ENCODE peak calls at places on chromosomes 5 and 9, in ten cellular contexts. G is prostate gland; I is aorta; A is H1; K is neural progenitor cell; R is adrenal gland; T is CD4-positive, CD25-positive, alpha-beta regulatory T cell; Z is lung; E is right cardiac atrium; D is fibroblast of lung. S is an unnamed sample. For H3K4me1 and H3K9me3, the result is how much of the 10 kb centered on the place peaks cover.

GRCh38 chr9:137228515-137228967 is 1.2 kb downstream of the RNF224 start:
- DNase-seq in G (no peak), I (no peak), A (no peak), K (no peak), R (no peak), T (no peak), Z (no peak), E (peak), D (no peak), S (no peak)

GRCh38 chr9:37412431-37413151 is 9.9 kb upstream of the GRHPR start:
- DNase-seq in G (no peak), I (peak), A (no peak), K (peak), R (no peak), T (no peak), Z (no peak), E (peak), D (peak), S (peak)

GRCh38 chr5:132259061-132259851 is 1.8 kb downstream of the PDLIM4 start:
- DNase-seq in G (peak), I (peak), A (no peak), K (peak), R (peak), T (no peak), Z (no peak), E (peak), D (peak), S (peak)

GRCh38 chr9:93126825-93127368 is 7.2 kb downstream of the NINJ1 start:
- DNase-seq in G (peak), I (peak), A (no peak), K (peak), R (peak), T (no peak), Z (no peak), E (peak), D (peak), S (no peak)

GRCh38 chr9:78707481-78707977 is 410.6 kb downstream of the PSAT1 start:
- DNase-seq in G (no peak), I (no peak), A (no peak), K (no peak), R (no peak), T (no peak), Z (no peak), E (no peak), D (peak), S (no peak)

GRCh38 chr5:137122075-137122474 is 377.1 kb downstream of the SPOCK1 start:
- DNase-seq in G (no peak), I (no peak), A (no peak), K (no peak), R (no peak), T (no peak), Z (no peak), E (no peak), D (peak), S (no peak)

GRCh38 chr5:68141494-68141893 is 74.1 kb upstream of the PIK3R1 start:
- DNase-seq in G (no peak), I (no peak), A (no peak), K (no peak), R (no peak), T (peak), Z (no peak), E (no peak), D (peak), S (no peak)

GRCh38 chr5:139488269-139488668 is 5.7 kb upstream of the STING1 start:
- DNase-seq in G (no peak), I (peak), A (no peak), K (no peak), R (no peak), T (no peak), Z (no peak), E (peak), D (no peak), S (no peak)

GRCh38 chr9:6938447-6938846 is 180.7 kb downstream of the KDM4C start:
- DNase-seq in G (no peak), I (no peak), A (no peak), K (no peak), R (no peak), T (no peak), Z (no peak), E (no peak), D (peak), S (peak)

GRCh38 chr9:83012160-83012559 is 50.8 kb downstream of the RASEF start:
- DNase-seq in G (no peak), I (no peak), A (no peak), K (no peak), R (no peak), T (no peak), Z (no peak), E (no peak), D (peak), S (no peak)

GRCh38 chr9:105722099-105722498 is 27.8 kb downstream of the TMEM38B start:
- DNase-seq in G (no peak), I (no peak), A (no peak), K (no peak), R (no peak), T (no peak), Z (no peak), E (no peak), D (no peak), S (no peak)

GRCh38 chr5:569358-569867 is 42.7 kb upstream of the CEP72 start:
- DNase-seq in G (no peak), I (no peak), A (no peak), K (no peak), R (no peak), T (no peak), Z (no peak), E (no peak), D (no peak), S (no peak)

GRCh38 chr5:59760798-59761348 is 132.7 kb downstream of the PDE4D start:
- DNase-seq in G (no peak), I (no peak), A (no peak), K (no peak), R (no peak), T (no peak), Z (no peak), E (no peak), D (peak), S (no peak)

GRCh38 chr9:82209797-82210470 is 221.4 kb downstream of the SPATA31D1 start:
- DNase-seq in G (no peak), I (no peak), A (no peak), K (no peak), R (no peak), T (no peak), Z (no peak), E (no peak), D (no peak), S (no peak)

GRCh38 chr5:96714951-96715451 is 52.8 kb downstream of the CAST start:
- DNase-seq in G (peak), I (no peak), A (no peak), K (peak), R (no peak), T (peak), Z (peak), E (no peak), D (peak), S (no peak)

GRCh38 chr9:26524225-26524624 is 368.4 kb downstream of the CAAP1 start:
- DNase-seq in G (peak), I (peak), A (no peak), K (no peak), R (peak), T (no peak), Z (no peak), E (no peak), D (no peak), S (no peak)

GRCh38 chr5:119312403-119312802 is 43.4 kb upstream of the TNFAIP8 start:
- DNase-seq in G (no peak), I (no peak), A (no peak), K (peak), R (no peak), T (no peak), Z (no peak), E (no peak), D (no peak), S (no peak)

GRCh38 chr5:62901001-62901400 is 322.4 kb downstream of the LRRC70 start:
- DNase-seq in G (no peak), I (no peak), A (no peak), K (no peak), R (no peak), T (no peak), Z (no peak), E (no peak), D (no peak), S (no peak)

GRCh38 chr5:173235499-173236394 is 741 bp upstream of the NKX2-5 start:
- DNase-seq in G (no peak), I (no peak), A (no peak), K (peak), R (no peak), T (no peak), Z (no peak), E (peak), D (no peak), S (no peak)

GRCh38 chr5:173237821-173238220 is 2.8 kb upstream of the NKX2-5 start:
- DNase-seq in G (no peak), I (no peak), A (no peak), K (peak), R (no peak), T (no peak), Z (no peak), E (no peak), D (no peak), S (no peak)

GRCh38 chr5:173239233-173239593 is 4.2 kb upstream of the NKX2-5 start:
- DNase-seq in G (no peak), I (no peak), A (no peak), K (no peak), R (no peak), T (no peak), Z (no peak), E (no peak), D (no peak), S (no peak)

GRCh38 chr5:173238312-173239232 is 3.6 kb upstream of the NKX2-5 start:
- DNase-seq in G (no peak), I (no peak), A (no peak), K (peak), R (no peak), T (no peak), Z (no peak), E (peak), D (no peak), S (no peak)

GRCh38 chr5:173236531-173237501 is 1.8 kb upstream of the NKX2-5 start:
- DNase-seq in G (no peak), I (no peak), A (no peak), K (peak), R (no peak), T (peak), Z (no peak), E (peak), D (no peak), S (no peak)
- H3K4me1 ChIP-seq in G (under half), I (under half), A (under half), K (under half), R (under half), T (under half), Z (under half), E (under half), D (under half), S (under half)

GRCh38 chr9:130187523-130187846 is 15.3 kb downstream of the NCS1 start:
- DNase-seq in G (no peak), I (no peak), A (no peak), K (no peak), R (no peak), T (no peak), Z (no peak), E (peak), D (no peak), S (no peak)

GRCh38 chr9:130184983-130185382 is 12.8 kb downstream of the NCS1 start:
- DNase-seq in G (no peak), I (no peak), A (no peak), K (no peak), R (no peak), T (no peak), Z (no peak), E (no peak), D (no peak), S (no peak)

GRCh38 chr9:130186051-130186450 is 13.8 kb downstream of the NCS1 start:
- DNase-seq in G (no peak), I (no peak), A (no peak), K (no peak), R (no peak), T (no peak), Z (no peak), E (no peak), D (no peak), S (peak)

GRCh38 chr9:130186839-130187522 is 14.8 kb downstream of the NCS1 start:
- DNase-seq in G (no peak), I (peak), A (peak), K (peak), R (peak), T (no peak), Z (peak), E (peak), D (peak), S (peak)

DNA sequence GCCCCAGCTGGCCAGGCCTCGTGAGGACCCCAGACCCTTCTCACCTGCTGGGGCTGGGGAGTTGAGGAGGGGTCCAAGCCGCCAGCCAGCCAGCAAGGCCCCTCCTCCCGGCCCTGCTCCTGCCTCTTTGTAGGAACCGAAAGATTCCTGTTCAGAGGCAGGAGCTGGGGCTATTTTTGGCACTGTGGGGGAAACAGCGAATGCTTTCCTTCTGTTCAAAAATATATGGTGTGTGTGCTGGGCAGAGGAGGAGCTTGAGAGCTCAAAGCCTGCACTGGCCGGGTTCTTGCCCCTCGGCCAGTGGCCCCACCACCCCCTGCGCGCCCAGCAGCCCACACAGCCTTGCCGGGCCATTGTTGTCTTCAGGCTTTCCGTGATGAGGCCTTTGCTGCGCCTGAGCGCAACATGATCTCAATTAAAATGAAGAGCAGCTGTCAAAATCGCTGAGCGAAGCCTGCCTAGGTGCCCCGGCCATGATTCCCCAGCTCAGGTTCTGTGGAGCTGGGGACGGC is 13.3 kb downstream of the NCS1 start:
- DNase-seq in G (no peak), I (no peak), A (no peak), K (peak), R (no peak), T (no peak), Z (no peak), E (peak), D (peak), S (peak)
- H3K27ac ChIP-seq in G (peak), I (peak), A (no peak), K (peak), R (peak), T (no peak), Z (no peak), E (no peak), D (peak), S (peak)

GRCh38 chr9:125744616-125745387 is 2.4 kb upstream of the PBX3 start:
- DNase-seq in G (no peak), I (no peak), A (no peak), K (no peak), R (no peak), T (no peak), Z (no peak), E (no peak), D (peak), S (peak)

GRCh38 chr9:125745682-125746016 is 1.5 kb upstream of the PBX3 start:
- DNase-seq in G (no peak), I (no peak), A (no peak), K (no peak), R (no peak), T (no peak), Z (no peak), E (no peak), D (no peak), S (no peak)

GRCh38 chr9:125747053-125747764 is at the start of gene PBX3:
- DNase-seq in G (peak), I (peak), A (no peak), K (peak), R (peak), T (peak), Z (peak), E (peak), D (peak), S (peak)

GRCh38 chr9:125746774-125747052 is 460 bp upstream of the PBX3 start:
- DNase-seq in G (no peak), I (no peak), A (no peak), K (no peak), R (no peak), T (no peak), Z (no peak), E (no peak), D (no peak), S (no peak)

GRCh38 chr9:125746017-125746773 is 978 bp upstream of the PBX3 start:
- DNase-seq in G (peak), I (peak), A (peak), K (peak), R (peak), T (peak), Z (peak), E (peak), D (peak), S (peak)
- H3K9me3 ChIP-seq in G (under half), I (under half), A (under half), K (under half), R (under half), T (under half), Z (under half), E (under half), D (under half), S (under half)

GRCh38 chr9:18907927-18908625 is 124.9 kb downstream of the SAXO1 start:
- DNase-seq in G (no peak), I (no peak), A (no peak), K (no peak), R (no peak), T (no peak), Z (no peak), E (no peak), D (no peak), S (no peak)
- H3K4me1 ChIP-seq in G (under half), I (under half), A (under half), K (under half), R (under half), T (under half), Z (under half), E (under half), D (under half), S (under half)

GRCh38 chr5:159053216-159053615 is 46.5 kb downstream of the EBF1 start:
- DNase-seq in G (no peak), I (no peak), A (no peak), K (no peak), R (no peak), T (no peak), Z (no peak), E (no peak), D (no peak), S (no peak)
- H3K27ac ChIP-seq in G (no peak), I (no peak), A (no peak), K (no peak), R (no peak), T (no peak), Z (no peak), E (peak), D (no peak), S (peak)

GRCh38 chr5:179128976-179129375 is 68.8 kb downstream of the ZNF354C start:
- DNase-seq in G (no peak), I (no peak), A (no peak), K (no peak), R (no peak), T (no peak), Z (no peak), E (no peak), D (no peak), S (no peak)
- H3K9me3 ChIP-seq in G (under half), I (under half), A (under half), K (under half), R (under half), T (under half), Z (under half), E (under half), D (under half), S (under half)